ENCODE peak calls at places on chromosomes 11 and 22, in four cellular contexts. Y is LoVo; V is NT2/D1; B is activated CD4-positive, alpha-beta T cell treated with anti-CD3 and anti-CD28 coated beads for 36 hours. I is an unnamed sample.

GRCh38 chr11:2554338-2555240 is 109.8 kb downstream of the KCNQ1 start:
- DNase-seq in B (no peak), Y (no peak), V (no peak), I (no peak)

GRCh38 chr11:120391297-120391696 is 55.1 kb downstream of the ARHGEF12 start:
- DNase-seq in B (no peak), Y (no peak), V (no peak), I (no peak)

GRCh38 chr11:126473269-126473668 is 117.8 kb downstream of the ST3GAL4 start:
- DNase-seq in V (no peak), Y (no peak), B (no peak), I (no peak)

GRCh38 chr11:86719781-86720463 is 47.5 kb upstream of the ME3 start:
- DNase-seq in B (no peak), Y (peak), V (no peak), I (no peak)

GRCh38 chr11:127943763-127944162 is 643.6 kb downstream of the ETS1 start:
- DNase-seq in Y (no peak), B (peak), V (no peak), I (no peak)

GRCh38 chr11:59901306-59901705 is 22.7 kb downstream of the OOSP3 start:
- DNase-seq in B (no peak), Y (peak), V (no peak), I (no peak)

GRCh38 chr11:12174145-12175143 is 64.1 kb downstream of the MICAL2 start:
- DNase-seq in B (peak), V (no peak), Y (no peak), I (peak)

GRCh38 chr11:116836648-116837023 is 786 bp downstream of the APOA1 start:
- DNase-seq in V (no peak), Y (no peak), B (no peak), I (no peak)

GRCh38 chr22:26273011-26273675 is 103.9 kb downstream of the SEZ6L start:
- DNase-seq in V (no peak), Y (no peak), B (no peak), I (no peak)

GRCh38 chr22:41974691-41975290 is 5.5 kb downstream of the SEPTIN3 start:
- DNase-seq in V (no peak), Y (no peak), B (no peak), I (no peak)

GRCh38 chr11:128133501-128133900 is 453.9 kb downstream of the ETS1 start:
- DNase-seq in V (no peak), Y (no peak), B (no peak), I (no peak)

GRCh38 chr11:127624455-127624854 is 623.9 kb upstream of the KIRREL3 start:
- DNase-seq in V (no peak), B (no peak), Y (no peak), I (no peak)

GRCh38 chr22:23856721-23857605 is 712 bp upstream of the SLC2A11 start:
- DNase-seq in V (no peak), B (peak), Y (peak), I (peak)

GRCh38 chr22:19525116-19525660 is 978 bp upstream of the CLDN5 start:
- DNase-seq in Y (no peak), V (no peak), B (no peak), I (no peak)

GRCh38 chr11:2213890-2214526 is 42.4 kb upstream of the TH start:
- DNase-seq in Y (no peak), B (no peak), V (no peak), I (no peak)

GRCh38 chr11:62233730-62234129 is 8.3 kb upstream of the SCGB1D2 start:
- DNase-seq in Y (no peak), B (no peak), V (no peak), I (no peak)

GRCh38 chr11:65774525-65775306 is 6.1 kb downstream of the AP5B1 start:
- DNase-seq in V (no peak), B (no peak), Y (no peak), I (no peak)

GRCh38 chr11:77198440-77198849 is 70.4 kb downstream of the MYO7A start:
- DNase-seq in V (peak), Y (no peak), B (peak), I (peak)

GRCh38 chr11:43992834-43993637 is 50.6 kb downstream of the C11orf96 start:
- DNase-seq in Y (no peak), B (peak), V (no peak), I (peak)

GRCh38 chr11:77299528-77299993 is 1.9 kb downstream of the GDPD4 start:
- DNase-seq in V (no peak), B (no peak), Y (peak), I (no peak)

GRCh38 chr11:41578421-41579047 is 119.1 kb upstream of the LRRC4C start:
- DNase-seq in Y (peak), V (no peak), B (no peak), I (no peak)

GRCh38 chr11:44319552-44320288 is 9.8 kb upstream of the ALX4 start:
- DNase-seq in B (no peak), Y (no peak), V (no peak), I (no peak)

GRCh38 chr22:50267591-50268390 is 2.4 kb downstream of the MAPK11 start:
- DNase-seq in B (peak), V (no peak), Y (no peak), I (peak)

GRCh38 chr11:37411289-37411688 is 813.3 kb upstream of the RAG2 start:
- DNase-seq in V (no peak), Y (no peak), B (no peak), I (no peak)

GRCh38 chr11:130448039-130448415 is 418 bp upstream of the ADAMTS15 start:
- DNase-seq in V (no peak), B (no peak), Y (no peak), I (no peak)

GRCh38 chr22:29693671-29694070 is 26.1 kb upstream of the CABP7 start:
- DNase-seq in Y (no peak), V (no peak), B (no peak), I (no peak)

GRCh38 chr22:20111045-20111688 is 4.7 kb upstream of the RANBP1 start:
- DNase-seq in Y (no peak), B (peak), V (no peak), I (peak)

GRCh38 chr11:73971175-73971719 is 11.4 kb downstream of the UCP2 start:
- DNase-seq in Y (no peak), V (no peak), B (no peak), I (no peak)

GRCh38 chr11:84398017-84398626 is 1112.0 kb upstream of the CCDC90B start:
- DNase-seq in V (peak), B (no peak), Y (no peak), I (no peak)

GRCh38 chr22:23769321-23769965 is 1.7 kb upstream of the CHCHD10 start:
- DNase-seq in V (no peak), B (no peak), Y (no peak), I (no peak)